ENCODE peak calls at places on chromosomes 11 and 22, in six cellular contexts. M, Z, H, P, Q and A are unnamed samples.

GRCh38 chr11:128720522-128720985 is 26.7 kb downstream of the FLI1 start:
- DNase-seq in M (no peak), Z (peak), H (no peak), P (no peak), Q (no peak), A (no peak)

GRCh38 chr11:115503083-115503885 is 931 bp downstream of the CADM1 start:
- DNase-seq in M (no peak), Z (peak), H (peak), P (no peak), Q (peak), A (peak)

GRCh38 chr11:125072210-125072960 is 9.3 kb downstream of the SLC37A2 start:
- DNase-seq in M (peak), Z (no peak), H (no peak), P (no peak), Q (no peak), A (no peak)

GRCh38 chr11:86164106-86164505 is 80.4 kb upstream of the EED start:
- DNase-seq in M (no peak), Z (no peak), H (no peak), P (no peak), Q (no peak), A (no peak)

GRCh38 chr11:746289-747175 is 732 bp upstream of the TALDO1 start:
- DNase-seq in M (no peak), Z (no peak), H (peak), P (no peak), Q (no peak), A (no peak)

GRCh38 chr11:72521672-72522071 is 87.3 kb upstream of the CLPB start:
- DNase-seq in M (no peak), Z (no peak), H (no peak), P (no peak), Q (no peak), A (no peak)

GRCh38 chr11:134330611-134331564 is 900 bp upstream of the GLB1L2 start:
- DNase-seq in M (no peak), Z (no peak), H (no peak), P (no peak), Q (no peak), A (no peak)

GRCh38 chr22:46193898-46194310 is 43.6 kb downstream of the PPARA start:
- DNase-seq in M (no peak), Z (no peak), H (peak), P (no peak), Q (no peak), A (no peak)

GRCh38 chr11:110075087-110075821 is 17.9 kb upstream of the ZC3H12C start:
- DNase-seq in M (no peak), Z (no peak), H (no peak), P (no peak), Q (no peak), A (no peak)

GRCh38 chr11:34650528-34650927 is 29.6 kb downstream of the EHF start:
- DNase-seq in M (peak), Z (peak), H (no peak), P (no peak), Q (no peak), A (no peak)

GRCh38 chr11:109865558-109866186 is 227.5 kb upstream of the ZC3H12C start:
- DNase-seq in M (no peak), Z (no peak), H (no peak), P (no peak), Q (peak), A (peak)

GRCh38 chr11:75241036-75241905 is 697 bp downstream of the TPBGL start:
- DNase-seq in M (peak), Z (peak), H (peak), P (peak), Q (peak), A (peak)

GRCh38 chr11:78841451-78842060 is 266.9 kb upstream of the NARS2 start:
- DNase-seq in M (no peak), Z (no peak), H (no peak), P (no peak), Q (no peak), A (no peak)

GRCh38 chr11:20303451-20303965 is 60.0 kb upstream of the HTATIP2 start:
- DNase-seq in M (no peak), Z (no peak), H (no peak), P (no peak), Q (no peak), A (no peak)

GRCh38 chr11:17972987-17973386 is 39.9 kb downstream of the SERGEF start:
- DNase-seq in M (no peak), Z (no peak), H (peak), P (peak), Q (peak), A (peak)

GRCh38 chr11:12864316-12865156 is 144.6 kb upstream of the RASSF10 start:
- DNase-seq in M (no peak), Z (no peak), H (peak), P (peak), Q (peak), A (no peak)

GRCh38 chr22:23305321-23305910 is 125.1 kb downstream of the BCR start:
- DNase-seq in M (no peak), Z (no peak), H (peak), P (peak), Q (no peak), A (peak)

GRCh38 chr11:12494699-12495098 is 117.3 kb downstream of the PARVA start:
- DNase-seq in M (no peak), Z (no peak), H (peak), P (peak), Q (no peak), A (no peak)

GRCh38 chr22:19120829-19121630 is 1.2 kb downstream of the DGCR2 start:
- DNase-seq in M (peak), Z (no peak), H (peak), P (peak), Q (no peak), A (peak)

GRCh38 chr11:69078508-69078907 is 29.8 kb downstream of the TPCN2 start:
- DNase-seq in M (no peak), Z (no peak), H (no peak), P (no peak), Q (no peak), A (no peak)

GRCh38 chr11:37689951-37690350 is 1091.9 kb upstream of the RAG2 start:
- DNase-seq in M (no peak), Z (no peak), H (peak), P (no peak), Q (no peak), A (no peak)

GRCh38 chr22:48180631-48181030 is 1418.2 kb downstream of the TBC1D22A start:
- DNase-seq in M (no peak), Z (no peak), H (no peak), P (no peak), Q (no peak), A (peak)

GRCh38 chr11:20873054-20873453 is 203.7 kb downstream of the NELL1 start:
- DNase-seq in M (no peak), Z (no peak), H (no peak), P (no peak), Q (peak), A (no peak)

GRCh38 chr11:128620306-128621175 is 33.2 kb upstream of the ETS1 start:
- DNase-seq in M (no peak), Z (no peak), H (no peak), P (no peak), Q (no peak), A (peak)

GRCh38 chr11:6531267-6531752 is 34.2 kb downstream of the DNHD1 start:
- DNase-seq in M (no peak), Z (no peak), H (peak), P (peak), Q (peak), A (peak)